ENCODE peak calls at places on chromosomes 2 and 18, in four cellular contexts. J, S, Z and A are unnamed samples.

GRCh38 chr18:70047931-70048603 is 100.4 kb upstream of the CD226 start:
- DNase-seq in J (no peak), S (no peak), Z (no peak), A (no peak)

GRCh38 chr2:47984041-47984440 is 77.7 kb upstream of the FBXO11 start:
- DNase-seq in J (no peak), S (no peak), Z (no peak), A (no peak)

GRCh38 chr2:43207553-43208300 is 18.7 kb downstream of the ZFP36L2 start:
- DNase-seq in J (peak), S (no peak), Z (no peak), A (no peak)

GRCh38 chr2:64765160-64765805 is 111.6 kb upstream of the SERTAD2 start:
- DNase-seq in J (no peak), S (no peak), Z (no peak), A (no peak)

GRCh38 chr18:37564796-37565137 is 831 bp downstream of the CELF4 start:
- DNase-seq in J (peak), S (no peak), Z (no peak), A (no peak)

GRCh38 chr18:33369711-33370449 is 70.6 kb downstream of the CCDC178 start:
- DNase-seq in J (no peak), S (no peak), Z (no peak), A (no peak)

GRCh38 chr2:86368181-86368824 is 30.9 kb upstream of the REEP1 start:
- DNase-seq in J (peak), S (peak), Z (no peak), A (peak)

GRCh38 chr2:232385660-232386489 is 7.3 kb downstream of the ALPP start:
- DNase-seq in J (peak), S (no peak), Z (no peak), A (no peak)

GRCh38 chr2:287471-287885 is 413 bp downstream of the ALKAL2 start:
- DNase-seq in J (peak), S (no peak), Z (no peak), A (no peak)

GRCh38 chr18:32909798-32910561 is 137.2 kb upstream of the KLHL14 start:
- DNase-seq in J (no peak), S (peak), Z (no peak), A (no peak)

GRCh38 chr2:24855703-24856102 is 62.5 kb downstream of the CENPO start:
- DNase-seq in J (no peak), S (no peak), Z (no peak), A (no peak)

GRCh38 chr2:158967114-158967730 is 1.2 kb upstream of the TANC1 start:
- DNase-seq in J (no peak), S (no peak), Z (no peak), A (no peak)

GRCh38 chr2:191860760-191861466 is 14.0 kb upstream of the CAVIN2 start:
- DNase-seq in J (peak), S (peak), Z (no peak), A (no peak)

GRCh38 chr18:35672897-35673296 is 91.4 kb downstream of the GALNT1 start:
- DNase-seq in J (no peak), S (no peak), Z (no peak), A (no peak)

GRCh38 chr2:55051026-55051866 is 995 bp upstream of the RTN4 start:
- DNase-seq in J (peak), S (peak), Z (no peak), A (peak)

GRCh38 chr2:17148298-17149228 is 369.7 kb downstream of the RAD51AP2 start:
- DNase-seq in J (peak), S (peak), Z (no peak), A (no peak)

GRCh38 chr18:21146016-21146415 is 34.4 kb upstream of the ROCK1 start:
- DNase-seq in J (no peak), S (no peak), Z (no peak), A (no peak)

GRCh38 chr18:65721634-65722033 is 29.2 kb upstream of the CDH7 start:
- DNase-seq in J (no peak), S (no peak), Z (no peak), A (no peak)

DNA sequence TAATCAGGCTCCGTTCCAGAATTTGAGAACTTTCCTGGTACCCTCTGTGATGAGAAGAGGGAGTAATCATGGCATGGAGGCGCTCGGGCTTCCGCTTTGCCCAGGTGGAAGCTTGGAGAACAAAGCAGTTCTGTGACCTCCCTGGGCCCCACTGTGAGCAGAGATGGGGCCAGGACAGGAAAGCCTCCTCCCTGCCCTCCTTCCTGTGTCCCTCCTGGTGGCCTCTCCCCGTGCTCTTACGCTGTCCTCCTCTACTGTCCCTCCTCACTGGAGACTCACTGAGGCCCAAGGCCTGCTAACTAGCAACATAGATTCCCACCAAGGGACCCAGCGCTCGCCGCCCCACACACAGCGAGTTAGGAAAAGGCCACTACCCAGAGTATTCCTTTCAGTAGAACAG is 119.8 kb downstream of the MAPK4 start:
- DNase-seq in J (no peak), S (no peak), Z (no peak), A (no peak)
- TF ChIP-seq REST in J (no peak), S (no peak), Z (no peak), A (no peak)

GRCh38 chr18:46379323-46379950 is 275.3 kb downstream of the HAUS1 start:
- DNase-seq in J (no peak), S (no peak), Z (no peak), A (no peak)
- TF ChIP-seq REST in J (peak), S (no peak), Z (peak), A (peak)

GRCh38 chr2:239058746-239059145 is 210.9 kb downstream of the TWIST2 start:
- DNase-seq in J (no peak), S (no peak), Z (no peak), A (no peak)

GRCh38 chr2:239061121-239061666 is 213.3 kb downstream of the TWIST2 start:
- DNase-seq in J (no peak), S (no peak), Z (no peak), A (no peak)

GRCh38 chr2:239060676-239061075 is 212.8 kb downstream of the TWIST2 start:
- DNase-seq in J (no peak), S (no peak), Z (no peak), A (no peak)

GRCh38 chr2:239061824-239062560 is 214.1 kb downstream of the TWIST2 start:
- DNase-seq in J (no peak), S (no peak), Z (no peak), A (no peak)

GRCh38 chr2:239059854-239060253 is 212.0 kb downstream of the TWIST2 start:
- DNase-seq in J (no peak), S (no peak), Z (no peak), A (no peak)
- TF ChIP-seq REST in J (no peak), S (no peak), Z (no peak), A (no peak)

DNA sequence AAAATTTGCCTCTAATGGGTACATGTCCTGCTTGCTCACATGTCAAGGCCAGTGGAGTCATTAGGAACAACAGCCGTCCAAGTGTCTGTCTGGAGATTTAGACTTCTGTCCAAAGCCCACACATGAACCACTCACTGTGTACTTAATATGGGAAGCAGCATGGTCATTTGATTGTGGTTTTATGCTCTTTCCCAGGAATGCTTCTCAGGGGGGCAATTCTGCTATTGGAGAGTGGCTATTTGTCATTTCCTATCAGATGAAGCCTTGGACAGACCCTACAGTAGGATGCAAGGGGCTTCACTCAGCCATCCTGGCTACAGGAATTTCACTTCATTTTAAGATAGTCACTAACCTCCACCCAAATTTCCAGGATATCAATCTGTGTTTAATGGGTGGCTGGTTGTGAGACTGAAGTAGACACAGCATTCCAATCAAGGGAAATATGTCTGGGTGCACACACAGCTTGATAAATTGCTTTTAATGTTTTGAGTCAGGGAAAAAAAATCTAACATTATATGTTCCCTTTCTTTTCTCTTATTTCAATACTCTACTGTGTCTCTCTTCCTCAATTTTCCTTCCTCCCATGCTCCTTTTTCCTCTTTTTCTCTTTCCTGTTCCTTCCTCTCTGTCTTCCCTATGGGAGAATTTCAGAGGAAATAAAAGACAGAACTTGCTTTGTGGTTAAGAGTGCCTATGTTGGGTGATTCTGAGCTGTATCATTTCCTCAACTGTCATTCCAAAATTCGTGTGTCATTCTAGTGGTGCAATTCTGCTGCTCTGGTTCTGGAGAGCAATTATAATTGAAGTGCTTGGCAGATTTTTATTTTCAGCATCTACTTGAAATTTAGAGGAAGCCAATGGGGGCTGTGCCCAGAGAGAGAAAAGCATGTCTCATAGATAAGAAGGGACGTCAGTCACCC is 320.1 kb downstream of the OSR1 start:
- DNase-seq in J (no peak), S (no peak), Z (no peak), A (no peak)
- TF ChIP-seq REST in J (no peak), S (no peak), Z (no peak), A (no peak)

GRCh38 chr2:68715353-68716041 is 19.1 kb upstream of the ARHGAP25 start:
- DNase-seq in J (peak), S (peak), Z (peak), A (peak)

GRCh38 chr2:68716948-68717661 is 17.5 kb upstream of the ARHGAP25 start:
- DNase-seq in J (no peak), S (no peak), Z (no peak), A (no peak)

GRCh38 chr2:68716539-68716938 is 18.1 kb upstream of the ARHGAP25 start:
- DNase-seq in J (no peak), S (no peak), Z (no peak), A (no peak)

GRCh38 chr2:68710756-68711155 is 23.9 kb upstream of the ARHGAP25 start:
- DNase-seq in J (no peak), S (no peak), Z (no peak), A (no peak)

GRCh38 chr2:68714866-68715265 is 19.7 kb upstream of the ARHGAP25 start:
- DNase-seq in J (no peak), S (no peak), Z (peak), A (no peak)
- TF ChIP-seq REST in J (no peak), S (no peak), Z (no peak), A (no peak)

GRCh38 chr2:45892757-45893156 is 241.3 kb downstream of the PRKCE start:
- DNase-seq in J (no peak), S (no peak), Z (no peak), A (no peak)

GRCh38 chr2:45891719-45892118 is 240.2 kb downstream of the PRKCE start:
- DNase-seq in J (no peak), S (no peak), Z (no peak), A (no peak)

GRCh38 chr2:45890819-45891218 is 239.3 kb downstream of the PRKCE start:
- DNase-seq in J (no peak), S (no peak), Z (peak), A (no peak)

GRCh38 chr2:45894211-45894610 is 242.7 kb downstream of the PRKCE start:
- DNase-seq in J (no peak), S (no peak), Z (no peak), A (no peak)

DNA sequence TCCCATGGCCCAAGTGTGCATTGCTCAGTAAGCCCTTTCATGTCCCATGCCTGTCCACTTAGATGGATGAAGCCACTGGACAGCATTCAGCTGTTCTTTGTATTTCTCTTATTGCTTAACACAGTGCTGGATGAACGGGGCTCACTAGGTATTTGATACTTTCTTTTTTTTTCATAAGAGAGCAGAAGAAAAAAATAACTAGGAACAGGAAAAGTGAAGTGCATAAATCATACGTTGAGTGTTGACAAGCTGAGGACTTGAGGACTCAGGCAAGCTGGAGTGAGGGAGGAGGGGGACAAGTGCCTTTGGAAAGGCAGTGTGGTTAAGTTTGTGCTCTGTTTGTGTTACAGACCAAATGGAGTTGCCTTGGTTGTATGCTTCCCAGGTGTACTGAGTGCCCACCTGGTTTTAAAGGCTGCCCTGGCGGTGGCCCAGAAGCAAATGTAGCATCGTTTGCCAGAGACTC is 240.8 kb downstream of the PRKCE start:
- DNase-seq in J (no peak), S (no peak), Z (no peak), A (no peak)
- TF ChIP-seq REST in J (no peak), S (no peak), Z (no peak), A (no peak)

GRCh38 chr2:201440182-201440581 is 11.1 kb downstream of the TRAK2 start:
- DNase-seq in J (peak), S (peak), Z (no peak), A (no peak)
- TF ChIP-seq REST in J (no peak), S (no peak), Z (no peak), A (no peak)

DNA sequence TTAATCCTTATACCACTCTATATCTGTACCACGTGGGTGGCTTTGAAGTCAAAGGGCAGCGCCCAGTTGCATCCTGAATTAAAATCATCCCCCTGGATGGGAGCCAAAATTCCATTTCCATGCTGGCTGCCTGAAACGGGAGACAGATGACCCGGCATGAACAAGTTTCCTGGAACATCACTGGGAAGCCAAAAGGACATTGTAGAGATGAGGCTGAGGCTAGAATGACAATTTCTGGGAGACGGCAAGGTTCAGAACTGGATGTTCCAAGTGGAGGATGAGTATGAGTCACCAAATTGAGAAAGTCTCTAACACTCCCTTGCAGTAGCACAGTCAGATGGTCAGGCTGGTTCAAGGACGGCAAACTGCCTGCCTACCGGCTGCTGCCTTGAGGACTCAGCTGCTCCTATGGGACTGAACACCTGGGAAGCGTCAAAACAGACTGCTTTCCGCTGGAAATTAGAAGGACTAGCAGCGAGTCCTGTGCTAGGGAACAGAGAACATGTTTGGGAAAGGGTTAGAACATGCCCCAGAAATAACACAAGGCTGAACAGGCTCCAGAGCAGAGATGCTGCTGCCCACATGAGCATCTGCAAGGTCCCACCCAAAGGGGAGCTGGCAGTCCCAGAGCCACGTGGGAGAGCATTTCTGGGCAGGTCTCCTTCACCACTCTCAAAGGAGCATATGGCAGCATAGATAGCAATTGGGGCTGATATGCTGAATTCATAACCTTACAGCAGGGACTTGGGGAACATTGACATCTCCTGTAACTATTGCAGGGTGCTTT is 32.0 kb downstream of the YPEL5 start:
- DNase-seq in J (no peak), S (no peak), Z (no peak), A (no peak)
- TF ChIP-seq REST in J (no peak), S (no peak), Z (no peak), A (no peak)

DNA sequence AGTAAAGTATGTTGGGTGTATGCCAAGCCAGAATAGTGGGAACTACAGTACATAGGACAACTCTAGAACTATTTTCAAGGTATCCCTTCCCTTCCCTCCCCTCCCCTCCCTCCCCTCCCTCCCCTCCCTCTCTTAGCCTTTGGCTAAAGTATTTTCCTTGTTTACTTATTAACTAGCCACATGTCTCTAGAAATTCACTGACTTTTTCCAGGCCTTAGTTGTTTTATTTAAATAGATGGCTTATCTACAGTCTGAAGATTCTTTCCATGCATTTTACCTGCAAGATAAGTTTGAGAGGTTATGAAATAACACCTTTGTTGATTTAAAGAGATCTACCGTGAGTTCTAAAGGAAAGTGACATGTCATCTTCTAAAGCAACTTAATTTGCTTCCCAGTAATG is 402.2 kb downstream of the PARD3B start:
- DNase-seq in J (no peak), S (peak), Z (no peak), A (no peak)
- TF ChIP-seq REST in J (no peak), S (no peak), Z (no peak), A (no peak)

GRCh38 chr2:61853848-61854434 is at the start of gene FAM161A:
- DNase-seq in J (peak), S (peak), Z (peak), A (peak)

GRCh38 chr2:61855178-61855523 is 1.3 kb upstream of the FAM161A start:
- DNase-seq in J (no peak), S (peak), Z (no peak), A (no peak)

GRCh38 chr2:61853086-61853847 is 593 bp downstream of the FAM161A start:
- DNase-seq in J (peak), S (peak), Z (no peak), A (no peak)

DNA sequence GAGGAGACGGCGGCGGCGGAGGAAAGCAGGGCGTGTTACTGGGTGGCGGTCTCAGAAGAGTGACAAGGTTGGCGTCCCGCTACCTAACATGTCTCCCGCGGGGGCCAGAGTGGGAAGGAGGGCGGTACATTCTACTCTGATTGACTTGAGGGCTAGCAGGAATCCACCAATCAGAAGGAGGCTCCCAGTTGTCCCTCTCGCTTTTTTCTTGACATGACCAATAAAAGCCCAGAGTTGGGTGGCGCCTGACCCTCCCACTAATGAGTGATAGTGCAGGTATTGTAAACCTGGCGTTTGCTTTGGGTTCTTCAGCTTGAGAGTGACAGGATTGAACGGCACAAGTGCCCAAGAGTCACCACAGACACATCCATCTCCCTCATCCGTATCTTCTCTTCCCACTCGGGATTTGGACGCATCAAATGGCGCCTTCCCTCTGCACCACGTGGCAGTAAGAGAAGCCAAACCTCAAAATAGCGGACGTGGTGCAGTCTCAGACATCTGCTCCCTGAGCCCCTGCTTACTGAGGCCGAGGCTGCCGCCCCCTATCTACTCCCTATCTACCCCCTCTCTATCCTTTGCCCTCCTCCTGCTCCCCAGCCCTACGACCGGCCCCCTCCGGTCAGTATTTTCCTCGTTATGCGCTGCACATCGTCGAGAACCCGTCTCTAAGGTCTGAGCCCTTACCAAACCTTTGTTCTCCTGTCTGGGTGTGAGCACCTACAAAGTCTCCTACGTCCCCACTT is 746 bp upstream of the FAM161A start:
- DNase-seq in J (peak), S (peak), Z (peak), A (peak)
- TF ChIP-seq REST in J (no peak), S (no peak), Z (no peak), A (no peak)